ENCODE peak calls at places on chromosomes 5 and 9, in eight cellular contexts. One of them, this sample, is unnamed. For H3K36me3 and H3K9me3, the result is how much of the 10 kb centered on the place peaks cover.

GRCh38 chr5:98424681-98425454 is 348.6 kb upstream of the RGMB start:
- DNase-seq in CD8-positive, alpha-beta memory T cell: no peak
- DNase-seq in IMR-90: peak
- DNase-seq in ovary: no peak
- DNase-seq in CD4-positive, alpha-beta memory T cell: no peak
- DNase-seq in right lobe of liver: no peak
- DNase-seq in tibial nerve: peak
- DNase-seq in neuronal stem cell: no peak
- DNase-seq in this sample: no peak

GRCh38 chr9:68999393-69000105 is 14.4 kb downstream of the PRKACG start:
- DNase-seq in CD8-positive, alpha-beta memory T cell: peak
- DNase-seq in IMR-90: peak
- DNase-seq in ovary: peak
- DNase-seq in CD4-positive, alpha-beta memory T cell: peak
- DNase-seq in right lobe of liver: no peak
- DNase-seq in tibial nerve: peak
- DNase-seq in neuronal stem cell: peak
- DNase-seq in this sample: peak

GRCh38 chr9:131804826-131805225 is 65.0 kb upstream of the RAPGEF1 start:
- DNase-seq in CD8-positive, alpha-beta memory T cell: no peak
- DNase-seq in IMR-90: no peak
- DNase-seq in ovary: no peak
- DNase-seq in CD4-positive, alpha-beta memory T cell: no peak
- DNase-seq in right lobe of liver: no peak
- DNase-seq in tibial nerve: no peak
- DNase-seq in neuronal stem cell: no peak
- DNase-seq in this sample: no peak

GRCh38 chr5:128015478-128015877 is 68.1 kb upstream of the SLC12A2 start:
- DNase-seq in CD8-positive, alpha-beta memory T cell: no peak
- DNase-seq in IMR-90: no peak
- DNase-seq in ovary: no peak
- DNase-seq in CD4-positive, alpha-beta memory T cell: no peak
- DNase-seq in right lobe of liver: no peak
- DNase-seq in tibial nerve: no peak
- DNase-seq in neuronal stem cell: no peak
- DNase-seq in this sample: no peak

GRCh38 chr9:114156658-114157421 is 1.5 kb downstream of the COL27A1 start:
- DNase-seq in CD8-positive, alpha-beta memory T cell: no peak
- DNase-seq in IMR-90: peak
- DNase-seq in ovary: peak
- DNase-seq in CD4-positive, alpha-beta memory T cell: no peak
- DNase-seq in right lobe of liver: peak
- DNase-seq in tibial nerve: peak
- DNase-seq in neuronal stem cell: no peak
- DNase-seq in this sample: peak

GRCh38 chr9:93237535-93237934 is 53.6 kb downstream of the WNK2 start:
- DNase-seq in CD8-positive, alpha-beta memory T cell: no peak
- DNase-seq in IMR-90: no peak
- DNase-seq in ovary: no peak
- DNase-seq in CD4-positive, alpha-beta memory T cell: no peak
- DNase-seq in right lobe of liver: no peak
- DNase-seq in tibial nerve: no peak
- DNase-seq in neuronal stem cell: no peak
- DNase-seq in this sample: no peak

GRCh38 chr9:72362680-72363139 is 2.3 kb downstream of the ZFAND5 start:
- DNase-seq in CD8-positive, alpha-beta memory T cell: peak
- DNase-seq in IMR-90: peak
- DNase-seq in ovary: peak
- DNase-seq in CD4-positive, alpha-beta memory T cell: peak
- DNase-seq in right lobe of liver: peak
- DNase-seq in tibial nerve: peak
- DNase-seq in neuronal stem cell: no peak
- DNase-seq in this sample: peak

GRCh38 chr9:114047717-114048116 is 30.4 kb downstream of the AMBP start:
- DNase-seq in CD8-positive, alpha-beta memory T cell: no peak
- DNase-seq in IMR-90: no peak
- DNase-seq in ovary: peak
- DNase-seq in CD4-positive, alpha-beta memory T cell: no peak
- DNase-seq in right lobe of liver: no peak
- DNase-seq in tibial nerve: no peak
- DNase-seq in neuronal stem cell: no peak
- DNase-seq in this sample: no peak

GRCh38 chr9:75896193-75896592 is 5.7 kb downstream of the PCSK5 start:
- DNase-seq in CD8-positive, alpha-beta memory T cell: no peak
- DNase-seq in IMR-90: no peak
- DNase-seq in ovary: peak
- DNase-seq in CD4-positive, alpha-beta memory T cell: no peak
- DNase-seq in right lobe of liver: no peak
- DNase-seq in tibial nerve: no peak
- DNase-seq in neuronal stem cell: no peak
- DNase-seq in this sample: no peak

GRCh38 chr5:32259033-32259432 is 53.7 kb downstream of the MTMR12 start:
- DNase-seq in CD8-positive, alpha-beta memory T cell: no peak
- DNase-seq in IMR-90: peak
- DNase-seq in ovary: no peak
- DNase-seq in CD4-positive, alpha-beta memory T cell: no peak
- DNase-seq in right lobe of liver: no peak
- DNase-seq in tibial nerve: no peak
- DNase-seq in neuronal stem cell: no peak
- DNase-seq in this sample: no peak

GRCh38 chr9:31733166-31733565 is 651.3 kb upstream of the ACO1 start:
- DNase-seq in CD8-positive, alpha-beta memory T cell: no peak
- DNase-seq in IMR-90: no peak
- DNase-seq in ovary: no peak
- DNase-seq in CD4-positive, alpha-beta memory T cell: no peak
- DNase-seq in right lobe of liver: no peak
- DNase-seq in tibial nerve: no peak
- DNase-seq in neuronal stem cell: no peak
- DNase-seq in this sample: no peak

GRCh38 chr5:173279166-173279565 is 44.2 kb upstream of the NKX2-5 start:
- DNase-seq in CD8-positive, alpha-beta memory T cell: no peak
- DNase-seq in IMR-90: no peak
- DNase-seq in ovary: no peak
- DNase-seq in CD4-positive, alpha-beta memory T cell: no peak
- DNase-seq in right lobe of liver: no peak
- DNase-seq in tibial nerve: no peak
- DNase-seq in neuronal stem cell: no peak
- DNase-seq in this sample: no peak

GRCh38 chr9:118829334-118829733 is 539.9 kb downstream of the BRINP1 start:
- DNase-seq in CD8-positive, alpha-beta memory T cell: no peak
- DNase-seq in IMR-90: no peak
- DNase-seq in ovary: no peak
- DNase-seq in CD4-positive, alpha-beta memory T cell: no peak
- DNase-seq in right lobe of liver: no peak
- DNase-seq in tibial nerve: no peak
- DNase-seq in neuronal stem cell: peak
- DNase-seq in this sample: no peak

GRCh38 chr9:38405841-38406240 is 13.3 kb downstream of the ALDH1B1 start:
- DNase-seq in CD8-positive, alpha-beta memory T cell: no peak
- DNase-seq in IMR-90: peak
- DNase-seq in ovary: no peak
- DNase-seq in CD4-positive, alpha-beta memory T cell: no peak
- DNase-seq in right lobe of liver: no peak
- DNase-seq in tibial nerve: no peak
- DNase-seq in neuronal stem cell: no peak
- DNase-seq in this sample: no peak

GRCh38 chr5:98365126-98365525 is 408.3 kb upstream of the RGMB start:
- DNase-seq in CD8-positive, alpha-beta memory T cell: no peak
- DNase-seq in IMR-90: no peak
- DNase-seq in ovary: no peak
- DNase-seq in CD4-positive, alpha-beta memory T cell: no peak
- DNase-seq in right lobe of liver: no peak
- DNase-seq in tibial nerve: no peak
- DNase-seq in neuronal stem cell: no peak
- DNase-seq in this sample: no peak

GRCh38 chr5:141514330-141515111 is 25.6 kb downstream of the PCDHGC5 start:
- DNase-seq in CD8-positive, alpha-beta memory T cell: no peak
- DNase-seq in IMR-90: peak
- DNase-seq in ovary: no peak
- DNase-seq in CD4-positive, alpha-beta memory T cell: no peak
- DNase-seq in right lobe of liver: no peak
- DNase-seq in tibial nerve: peak
- DNase-seq in neuronal stem cell: no peak
- DNase-seq in this sample: peak

GRCh38 chr5:125894383-125894782 is 528.8 kb upstream of the GRAMD2B start:
- DNase-seq in CD8-positive, alpha-beta memory T cell: no peak
- DNase-seq in IMR-90: no peak
- DNase-seq in ovary: no peak
- DNase-seq in CD4-positive, alpha-beta memory T cell: no peak
- DNase-seq in right lobe of liver: no peak
- DNase-seq in tibial nerve: no peak
- DNase-seq in neuronal stem cell: no peak
- DNase-seq in this sample: no peak

GRCh38 chr5:175059687-175060194 is 335.4 kb downstream of the MSX2 start:
- DNase-seq in CD8-positive, alpha-beta memory T cell: no peak
- DNase-seq in IMR-90: peak
- DNase-seq in ovary: no peak
- DNase-seq in CD4-positive, alpha-beta memory T cell: peak
- DNase-seq in right lobe of liver: peak
- DNase-seq in tibial nerve: no peak
- DNase-seq in neuronal stem cell: peak
- DNase-seq in this sample: peak

DNA sequence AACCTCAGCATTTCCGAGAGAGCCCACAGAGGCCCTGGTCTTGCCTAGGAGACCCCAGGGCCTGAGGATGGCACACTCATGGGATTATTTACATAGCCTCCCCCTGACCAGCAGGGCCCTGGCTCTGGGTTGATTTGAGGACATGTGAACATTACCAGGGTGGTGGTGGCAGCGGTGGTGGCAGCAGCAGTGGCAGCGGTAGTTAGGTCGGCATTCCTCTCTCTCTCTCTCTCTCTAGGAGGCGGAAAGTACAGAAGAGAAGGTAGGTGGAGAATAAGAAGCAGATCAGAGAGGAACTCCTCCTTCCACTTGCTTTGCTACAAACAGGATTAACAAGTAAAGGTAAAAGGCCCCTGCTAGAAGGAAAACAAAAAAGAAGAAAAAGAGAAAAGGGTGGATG is 39.3 kb downstream of the B4GALT1 start:
- DNase-seq in CD8-positive, alpha-beta memory T cell: no peak
- DNase-seq in IMR-90: no peak
- DNase-seq in ovary: no peak
- DNase-seq in CD4-positive, alpha-beta memory T cell: no peak
- DNase-seq in right lobe of liver: no peak
- DNase-seq in tibial nerve: no peak
- DNase-seq in neuronal stem cell: no peak
- DNase-seq in this sample: no peak
- H3K36me3 ChIP-seq in CD8-positive, alpha-beta memory T cell: under half
- H3K36me3 ChIP-seq in IMR-90: under half
- H3K36me3 ChIP-seq in ovary: under half
- H3K36me3 ChIP-seq in CD4-positive, alpha-beta memory T cell: under half
- H3K36me3 ChIP-seq in right lobe of liver: under half
- H3K36me3 ChIP-seq in tibial nerve: under half
- H3K36me3 ChIP-seq in neuronal stem cell: under half
- H3K36me3 ChIP-seq in this sample: under half

DNA sequence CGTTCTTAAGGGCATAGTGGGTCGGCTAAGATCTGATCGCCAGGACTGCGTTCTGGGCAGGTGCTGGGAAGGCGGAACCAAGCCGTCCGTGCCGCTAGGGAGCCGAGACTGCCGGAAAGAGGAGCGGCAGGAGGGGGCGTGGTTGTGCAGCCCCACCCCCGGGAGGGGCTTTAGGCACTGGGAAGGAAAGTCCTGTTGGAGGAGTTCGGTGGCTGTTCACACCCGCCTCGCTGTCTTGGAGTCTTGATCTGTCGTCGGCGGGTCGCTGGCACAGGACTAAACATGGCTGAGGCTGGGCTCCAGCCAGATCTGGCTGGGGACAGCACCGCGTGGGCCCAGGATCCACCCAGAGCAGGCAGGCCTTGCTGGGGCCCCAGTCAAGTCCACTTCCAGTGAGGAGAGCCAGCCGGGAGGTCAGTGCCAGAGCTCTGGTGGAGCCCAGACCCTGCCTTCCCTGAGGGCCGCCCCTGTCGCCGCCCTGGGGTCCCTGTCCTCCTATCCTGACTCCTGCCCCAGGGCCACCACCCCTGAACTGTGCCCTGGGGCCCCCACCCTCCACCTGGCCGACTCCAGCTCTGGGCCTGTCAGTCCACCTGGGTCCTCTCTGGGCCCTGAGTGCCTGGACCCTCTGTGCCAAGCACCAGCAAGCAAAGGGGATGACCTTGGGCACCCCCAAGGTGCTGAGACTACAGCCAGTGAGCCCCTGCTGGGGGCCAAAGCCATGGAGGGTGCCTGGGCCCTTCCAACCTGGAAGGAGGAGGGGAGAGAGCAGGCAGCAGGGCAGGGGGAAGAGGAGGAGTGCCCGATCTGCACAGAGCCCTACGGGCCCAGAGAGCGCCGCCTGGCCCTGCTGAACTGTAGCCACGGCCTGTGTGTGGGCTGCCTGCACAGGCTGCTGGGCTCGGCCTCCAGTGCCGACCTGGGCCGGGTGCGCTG is 4.5 kb downstream of the RNF208 start:
- DNase-seq in CD8-positive, alpha-beta memory T cell: no peak
- DNase-seq in IMR-90: no peak
- DNase-seq in ovary: peak
- DNase-seq in CD4-positive, alpha-beta memory T cell: no peak
- DNase-seq in right lobe of liver: no peak
- DNase-seq in tibial nerve: peak
- DNase-seq in neuronal stem cell: no peak
- DNase-seq in this sample: no peak
- H3K4me3 ChIP-seq in CD8-positive, alpha-beta memory T cell: no peak
- H3K4me3 ChIP-seq in IMR-90: no peak
- H3K4me3 ChIP-seq in ovary: peak
- H3K4me3 ChIP-seq in CD4-positive, alpha-beta memory T cell: no peak
- H3K4me3 ChIP-seq in right lobe of liver: peak
- H3K4me3 ChIP-seq in tibial nerve: no peak
- H3K4me3 ChIP-seq in neuronal stem cell: peak
- H3K4me3 ChIP-seq in this sample: no peak

GRCh38 chr5:153937661-153938060 is 101.0 kb downstream of the FAM114A2 start:
- DNase-seq in CD8-positive, alpha-beta memory T cell: no peak
- DNase-seq in IMR-90: no peak
- DNase-seq in ovary: no peak
- DNase-seq in CD4-positive, alpha-beta memory T cell: no peak
- DNase-seq in right lobe of liver: no peak
- DNase-seq in tibial nerve: no peak
- DNase-seq in neuronal stem cell: no peak
- DNase-seq in this sample: no peak
- H3K9me3 ChIP-seq in CD8-positive, alpha-beta memory T cell: under half
- H3K9me3 ChIP-seq in IMR-90: under half
- H3K9me3 ChIP-seq in ovary: under half
- H3K9me3 ChIP-seq in CD4-positive, alpha-beta memory T cell: under half
- H3K9me3 ChIP-seq in right lobe of liver: under half
- H3K9me3 ChIP-seq in tibial nerve: under half
- H3K9me3 ChIP-seq in neuronal stem cell: under half
- H3K9me3 ChIP-seq in this sample: under half

DNA sequence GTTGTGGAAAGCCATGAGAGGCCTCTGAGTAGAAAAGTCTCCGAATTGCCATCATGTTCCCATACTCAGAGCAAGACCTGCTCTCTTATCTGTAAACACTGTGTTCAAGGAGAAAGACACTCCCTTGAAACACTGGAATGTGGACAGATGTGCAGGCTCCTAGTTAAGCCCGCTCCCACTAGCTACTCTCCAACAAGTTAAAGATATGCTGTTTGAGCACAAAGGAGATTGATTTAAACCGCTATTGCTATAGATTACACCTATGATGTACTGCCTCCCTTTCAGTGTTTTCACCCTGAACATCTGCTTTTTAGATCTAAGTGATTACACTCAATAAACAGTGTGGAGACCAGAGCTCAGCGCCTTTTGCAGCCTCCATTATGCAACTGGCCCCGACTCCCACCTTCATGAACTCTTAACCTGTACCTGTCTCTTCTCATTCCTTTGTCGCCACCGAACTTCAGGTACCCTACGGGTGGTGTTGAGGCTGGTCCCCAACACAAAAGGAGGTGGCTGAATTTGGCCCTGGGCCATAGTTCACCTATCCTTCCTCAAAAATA is 47.5 kb downstream of the TMEM245 start:
- DNase-seq in CD8-positive, alpha-beta memory T cell: no peak
- DNase-seq in IMR-90: no peak
- DNase-seq in ovary: peak
- DNase-seq in CD4-positive, alpha-beta memory T cell: no peak
- DNase-seq in right lobe of liver: no peak
- DNase-seq in tibial nerve: no peak
- DNase-seq in neuronal stem cell: no peak
- DNase-seq in this sample: no peak
- H3K36me3 ChIP-seq in CD8-positive, alpha-beta memory T cell: under half
- H3K36me3 ChIP-seq in IMR-90: under half
- H3K36me3 ChIP-seq in ovary: under half
- H3K36me3 ChIP-seq in CD4-positive, alpha-beta memory T cell: under half
- H3K36me3 ChIP-seq in right lobe of liver: under half
- H3K36me3 ChIP-seq in tibial nerve: under half
- H3K36me3 ChIP-seq in neuronal stem cell: under half
- H3K36me3 ChIP-seq in this sample: under half